ENCODE peak calls at places on chromosomes 7 and 10, in four cellular contexts. One of them, this sample, is unnamed.

GRCh38 chr7:154631162-154631561 is 371.8 kb downstream of the PAXIP1 start:
- DNase-seq in A549: no peak
- DNase-seq in left ventricle myocardium inferior: no peak
- DNase-seq in mammary epithelial cell: no peak
- DNase-seq in this sample: no peak

GRCh38 chr10:119776536-119776935 is 50.7 kb downstream of the INPP5F start:
- DNase-seq in A549: no peak
- DNase-seq in left ventricle myocardium inferior: no peak
- DNase-seq in mammary epithelial cell: peak; percentile 51
- DNase-seq in this sample: no peak

GRCh38 chr10:77091745-77092144 is 545.9 kb downstream of the KCNMA1 start:
- DNase-seq in A549: no peak
- DNase-seq in left ventricle myocardium inferior: no peak
- DNase-seq in mammary epithelial cell: no peak
- DNase-seq in this sample: no peak

GRCh38 chr7:26199301-26200112 is 1.0 kb downstream of the HNRNPA2B1 start:
- DNase-seq in A549: peak; percentile 71
- DNase-seq in left ventricle myocardium inferior: peak; percentile 63
- DNase-seq in mammary epithelial cell: no peak
- DNase-seq in this sample: no peak

GRCh38 chr7:28922618-28923331 is 35.4 kb downstream of the TRIL start:
- DNase-seq in A549: peak; percentile 73
- DNase-seq in left ventricle myocardium inferior: peak; percentile 60
- DNase-seq in mammary epithelial cell: peak; percentile 32
- DNase-seq in this sample: no peak

GRCh38 chr7:98958968-98959367 is 80.6 kb downstream of the TRRAP start:
- DNase-seq in A549: no peak
- DNase-seq in left ventricle myocardium inferior: no peak
- DNase-seq in mammary epithelial cell: no peak
- DNase-seq in this sample: no peak

GRCh38 chr7:24899905-24900304 is 80.1 kb downstream of the OSBPL3 start:
- DNase-seq in A549: no peak
- DNase-seq in left ventricle myocardium inferior: no peak
- DNase-seq in mammary epithelial cell: no peak
- DNase-seq in this sample: no peak

GRCh38 chr10:102117391-102118159 is 2.6 kb downstream of the LDB1 start:
- DNase-seq in A549: peak; percentile 53
- DNase-seq in left ventricle myocardium inferior: peak; percentile 86
- DNase-seq in mammary epithelial cell: peak; percentile 56
- DNase-seq in this sample: no peak

GRCh38 chr7:89593125-89593524 is 561.1 kb upstream of the STEAP1 start:
- DNase-seq in A549: no peak
- DNase-seq in left ventricle myocardium inferior: no peak
- DNase-seq in mammary epithelial cell: no peak
- DNase-seq in this sample: no peak

GRCh38 chr10:96283351-96283750 is 12.0 kb upstream of the BLNK start:
- DNase-seq in A549: no peak
- DNase-seq in left ventricle myocardium inferior: no peak
- DNase-seq in mammary epithelial cell: no peak
- DNase-seq in this sample: no peak

GRCh38 chr7:68247566-68247965 is 1250.9 kb downstream of the TYW1 start:
- DNase-seq in A549: no peak
- DNase-seq in left ventricle myocardium inferior: no peak
- DNase-seq in mammary epithelial cell: no peak
- DNase-seq in this sample: no peak

GRCh38 chr7:20208651-20209307 is 8.4 kb downstream of the MACC1 start:
- DNase-seq in A549: no peak
- DNase-seq in left ventricle myocardium inferior: no peak
- DNase-seq in mammary epithelial cell: no peak
- DNase-seq in this sample: no peak

GRCh38 chr7:16046045-16046444 is 359.6 kb upstream of the MEOX2 start:
- DNase-seq in A549: no peak
- DNase-seq in left ventricle myocardium inferior: no peak
- DNase-seq in mammary epithelial cell: no peak
- DNase-seq in this sample: no peak

GRCh38 chr10:12586724-12587123 is 237.4 kb downstream of the CAMK1D start:
- DNase-seq in A549: no peak
- DNase-seq in left ventricle myocardium inferior: no peak
- DNase-seq in mammary epithelial cell: peak; percentile 47
- DNase-seq in this sample: no peak

GRCh38 chr10:12589789-12590188 is 240.4 kb downstream of the CAMK1D start:
- DNase-seq in A549: no peak
- DNase-seq in left ventricle myocardium inferior: no peak
- DNase-seq in mammary epithelial cell: no peak
- DNase-seq in this sample: no peak

GRCh38 chr10:12587408-12587807 is 238.1 kb downstream of the CAMK1D start:
- DNase-seq in A549: no peak
- DNase-seq in left ventricle myocardium inferior: no peak
- DNase-seq in mammary epithelial cell: no peak
- DNase-seq in this sample: no peak

GRCh38 chr10:12589271-12589670 is 239.9 kb downstream of the CAMK1D start:
- DNase-seq in A549: no peak
- DNase-seq in left ventricle myocardium inferior: no peak
- DNase-seq in mammary epithelial cell: no peak
- DNase-seq in this sample: no peak

DNA sequence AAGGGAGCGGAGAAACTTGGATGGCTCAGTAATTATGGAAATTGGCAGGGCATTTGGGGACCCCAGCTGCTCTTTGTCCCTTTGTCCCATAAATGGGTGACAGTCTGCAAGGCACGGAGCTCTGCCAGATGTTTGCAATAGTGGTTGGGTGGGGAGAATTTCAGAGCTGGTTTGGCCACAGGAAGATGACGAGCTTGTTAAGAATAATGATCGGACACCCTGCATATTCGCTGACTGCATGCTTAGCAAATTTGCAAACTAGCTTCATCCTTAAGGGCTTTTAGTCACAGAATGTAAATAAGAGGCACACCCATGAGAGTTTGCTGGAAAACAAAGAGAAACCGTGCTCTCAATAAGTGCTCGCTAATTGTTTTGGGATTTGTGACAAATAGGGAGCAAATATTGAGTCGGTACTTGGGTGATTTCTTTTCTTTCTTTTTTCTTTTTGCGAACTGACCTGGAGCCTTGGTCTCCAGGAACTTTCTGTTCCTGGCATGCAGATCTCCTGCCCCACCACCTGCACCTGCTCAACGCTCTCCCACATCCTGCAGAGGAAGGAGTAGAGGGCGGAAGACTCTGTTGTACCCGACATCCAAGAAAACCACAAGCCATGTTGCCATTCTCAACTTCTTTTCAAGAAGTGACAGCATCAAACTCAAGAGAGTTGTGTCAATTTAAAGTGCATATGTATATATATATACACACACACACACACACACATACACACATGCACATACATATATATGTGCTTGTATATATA is 238.9 kb downstream of the CAMK1D start:
- DNase-seq in A549: no peak
- DNase-seq in left ventricle myocardium inferior: no peak
- DNase-seq in mammary epithelial cell: no peak
- DNase-seq in this sample: no peak
- H3K4me3 ChIP-seq in A549: no peak overlapping the region
- H3K4me3 ChIP-seq in left ventricle myocardium inferior: no peak overlapping the region
- H3K4me3 ChIP-seq in mammary epithelial cell: no peak overlapping the region
- H3K4me3 ChIP-seq in this sample: no peak overlapping the region

DNA sequence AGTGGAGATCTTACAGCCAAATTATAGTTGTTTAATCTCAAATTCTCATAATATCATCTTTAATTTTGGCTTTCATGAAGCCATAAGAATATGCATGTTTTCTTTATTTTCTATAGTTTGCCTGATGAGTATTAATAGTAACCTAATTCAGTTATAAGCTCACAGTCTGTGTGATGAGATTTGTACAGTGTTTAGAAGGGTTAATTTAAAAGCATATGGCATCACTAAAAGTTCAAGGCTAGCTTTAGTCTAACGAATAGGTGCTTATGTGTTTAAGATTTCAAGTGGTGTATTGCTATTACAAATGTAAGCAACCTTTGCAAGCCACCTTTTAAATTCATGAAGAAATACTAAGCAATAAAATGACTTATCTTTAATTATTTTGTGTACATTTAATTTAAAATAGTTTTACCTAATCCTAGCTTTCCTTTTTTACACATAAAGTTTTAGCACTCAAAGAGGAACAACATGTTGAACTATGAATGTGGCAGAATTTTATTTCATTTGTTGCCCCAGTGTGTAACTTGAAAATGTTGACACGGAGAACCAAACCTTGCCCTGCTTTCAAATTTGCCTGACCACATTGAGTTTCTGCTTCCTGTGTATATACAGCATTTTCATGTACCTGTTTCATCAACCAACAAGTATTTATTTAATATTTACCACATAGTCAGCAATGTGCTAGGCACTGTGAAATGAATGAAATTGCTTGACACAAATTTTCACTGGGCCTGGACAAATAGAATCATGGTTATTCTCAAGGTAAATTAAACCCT is 41.5 kb downstream of the TET1 start:
- DNase-seq in A549: no peak
- DNase-seq in left ventricle myocardium inferior: no peak
- DNase-seq in mammary epithelial cell: no peak
- DNase-seq in this sample: no peak
- H3K4me3 ChIP-seq in A549: no peak overlapping the region
- H3K4me3 ChIP-seq in left ventricle myocardium inferior: peak overlapping the region; percentile 67
- H3K4me3 ChIP-seq in mammary epithelial cell: peak overlapping the region; percentile 26
- H3K4me3 ChIP-seq in this sample: no peak overlapping the region

GRCh38 chr7:83211685-83212084 is 49.0 kb upstream of the PCLO start:
- DNase-seq in A549: no peak
- DNase-seq in left ventricle myocardium inferior: no peak
- DNase-seq in mammary epithelial cell: no peak
- DNase-seq in this sample: no peak
- H3K4me3 ChIP-seq in A549: no peak overlapping the region
- H3K4me3 ChIP-seq in left ventricle myocardium inferior: no peak overlapping the region
- H3K4me3 ChIP-seq in mammary epithelial cell: no peak overlapping the region
- H3K4me3 ChIP-seq in this sample: no peak overlapping the region

GRCh38 chr10:30977385-30977784 is 54.3 kb downstream of the ZNF438 start:
- DNase-seq in A549: no peak
- DNase-seq in left ventricle myocardium inferior: no peak
- DNase-seq in mammary epithelial cell: no peak
- DNase-seq in this sample: no peak

GRCh38 chr10:30973737-30974136 is 57.9 kb downstream of the ZNF438 start:
- DNase-seq in A549: no peak
- DNase-seq in left ventricle myocardium inferior: no peak
- DNase-seq in mammary epithelial cell: no peak
- DNase-seq in this sample: no peak

GRCh38 chr10:30974355-30974754 is 57.3 kb downstream of the ZNF438 start:
- DNase-seq in A549: no peak
- DNase-seq in left ventricle myocardium inferior: no peak
- DNase-seq in mammary epithelial cell: no peak
- DNase-seq in this sample: no peak

GRCh38 chr10:30970760-30971460 is 60.8 kb downstream of the ZNF438 start:
- DNase-seq in A549: no peak
- DNase-seq in left ventricle myocardium inferior: no peak
- DNase-seq in mammary epithelial cell: no peak
- DNase-seq in this sample: no peak

GRCh38 chr10:30974773-30975386 is 56.8 kb downstream of the ZNF438 start:
- DNase-seq in A549: no peak
- DNase-seq in left ventricle myocardium inferior: no peak
- DNase-seq in mammary epithelial cell: no peak
- DNase-seq in this sample: no peak
- H3K4me3 ChIP-seq in A549: no peak overlapping the region
- H3K4me3 ChIP-seq in left ventricle myocardium inferior: peak overlapping the region; percentile 54
- H3K4me3 ChIP-seq in mammary epithelial cell: no peak overlapping the region
- H3K4me3 ChIP-seq in this sample: no peak overlapping the region

GRCh38 chr10:52783726-52784125 is 11.1 kb upstream of the MBL2 start:
- DNase-seq in A549: no peak
- DNase-seq in left ventricle myocardium inferior: no peak
- DNase-seq in mammary epithelial cell: peak; percentile 25
- DNase-seq in this sample: no peak

GRCh38 chr10:52780391-52781155 is 8.0 kb upstream of the MBL2 start:
- DNase-seq in A549: no peak
- DNase-seq in left ventricle myocardium inferior: no peak
- DNase-seq in mammary epithelial cell: no peak
- DNase-seq in this sample: no peak

GRCh38 chr10:52785418-52785817 is 12.8 kb upstream of the MBL2 start:
- DNase-seq in A549: no peak
- DNase-seq in left ventricle myocardium inferior: no peak
- DNase-seq in mammary epithelial cell: no peak
- DNase-seq in this sample: no peak

GRCh38 chr10:52782554-52782953 is 10.0 kb upstream of the MBL2 start:
- DNase-seq in A549: no peak
- DNase-seq in left ventricle myocardium inferior: no peak
- DNase-seq in mammary epithelial cell: no peak
- DNase-seq in this sample: no peak

GRCh38 chr10:52786098-52786497 is 13.5 kb upstream of the MBL2 start:
- DNase-seq in A549: no peak
- DNase-seq in left ventricle myocardium inferior: no peak
- DNase-seq in mammary epithelial cell: no peak
- DNase-seq in this sample: no peak
- H3K4me3 ChIP-seq in A549: no peak overlapping the region
- H3K4me3 ChIP-seq in left ventricle myocardium inferior: no peak overlapping the region
- H3K4me3 ChIP-seq in mammary epithelial cell: no peak overlapping the region
- H3K4me3 ChIP-seq in this sample: no peak overlapping the region

GRCh38 chr7:74479961-74480829 is 26.5 kb downstream of the GTF2IRD1 start:
- DNase-seq in A549: no peak
- DNase-seq in left ventricle myocardium inferior: peak; percentile 85
- DNase-seq in mammary epithelial cell: peak; percentile 73
- DNase-seq in this sample: no peak

GRCh38 chr7:74482629-74483401 is 29.1 kb downstream of the GTF2IRD1 start:
- DNase-seq in A549: peak; percentile 94
- DNase-seq in left ventricle myocardium inferior: no peak
- DNase-seq in mammary epithelial cell: peak; percentile 74
- DNase-seq in this sample: peak; percentile 42

GRCh38 chr7:74481458-74482324 is 28.0 kb downstream of the GTF2IRD1 start:
- DNase-seq in A549: peak; percentile 63
- DNase-seq in left ventricle myocardium inferior: no peak
- DNase-seq in mammary epithelial cell: no peak
- DNase-seq in this sample: no peak

GRCh38 chr7:74479066-74479781 is 25.5 kb downstream of the GTF2IRD1 start:
- DNase-seq in A549: no peak
- DNase-seq in left ventricle myocardium inferior: peak; percentile 32
- DNase-seq in mammary epithelial cell: no peak
- DNase-seq in this sample: no peak

DNA sequence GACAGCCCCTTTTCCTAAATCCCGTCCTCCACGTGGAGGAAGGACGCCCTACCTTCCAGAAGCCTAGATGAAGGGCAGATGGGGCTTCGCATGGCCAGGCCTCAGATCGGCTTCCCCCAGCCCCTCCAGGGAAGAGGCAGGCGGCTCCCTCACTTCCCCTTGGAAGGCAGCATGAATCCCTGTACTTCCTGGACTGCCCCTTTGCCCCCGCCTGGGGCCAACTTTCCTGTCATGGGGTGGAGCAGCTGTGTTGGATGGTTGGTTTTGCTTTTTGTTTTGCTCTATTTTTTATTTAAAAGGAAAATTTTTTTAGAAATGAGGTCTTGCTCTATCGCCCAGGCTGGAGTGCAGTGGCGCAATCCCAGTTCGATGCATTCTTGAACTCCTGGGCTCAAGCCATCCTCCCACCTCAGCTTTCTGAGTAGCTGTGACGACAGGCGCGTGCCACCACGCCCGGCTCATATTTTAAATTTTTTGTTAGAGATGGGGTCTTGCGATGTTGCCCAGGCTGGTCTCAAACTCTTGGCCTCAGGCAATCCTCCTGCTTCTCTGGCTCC is 27.2 kb downstream of the GTF2IRD1 start:
- DNase-seq in A549: peak; percentile 85
- DNase-seq in left ventricle myocardium inferior: peak; percentile 49
- DNase-seq in mammary epithelial cell: peak; percentile 31
- DNase-seq in this sample: no peak
- H3K4me3 ChIP-seq in A549: no peak overlapping the region
- H3K4me3 ChIP-seq in left ventricle myocardium inferior: peak overlapping the region; percentile 68
- H3K4me3 ChIP-seq in mammary epithelial cell: no peak overlapping the region
- H3K4me3 ChIP-seq in this sample: peak overlapping the region; percentile 21

GRCh38 chr7:151876112-151876898 is 610 bp downstream of the PRKAG2 start:
- DNase-seq in A549: peak; percentile 38
- DNase-seq in left ventricle myocardium inferior: peak; percentile 86
- DNase-seq in mammary epithelial cell: peak; percentile 28
- DNase-seq in this sample: no peak
- H3K4me3 ChIP-seq in A549: peak overlapping the region; percentile 64
- H3K4me3 ChIP-seq in left ventricle myocardium inferior: peak overlapping the region; percentile 94
- H3K4me3 ChIP-seq in mammary epithelial cell: peak overlapping the region; percentile 52
- H3K4me3 ChIP-seq in this sample: peak overlapping the region; percentile 65